ENCODE peak calls at places on chromosomes 12 and 14, in five cellular contexts. One of them, this sample, is unnamed.

GRCh38 chr12:27781680-27782079 is 1.6 kb upstream of the MANSC4 start:
- DNase-seq in H1: no peak
- DNase-seq in HepG2: no peak
- DNase-seq in A549: no peak
- DNase-seq in K562: no peak
- DNase-seq in this sample: no peak

GRCh38 chr12:100672075-100672592 is 98.7 kb downstream of the GAS2L3 start:
- DNase-seq in H1: no peak
- DNase-seq in HepG2: peak; percentile 24
- DNase-seq in A549: peak; percentile 21
- DNase-seq in K562: peak; percentile 47
- DNase-seq in this sample: no peak

GRCh38 chr12:9115731-9116689 is at the start of gene A2M:
- DNase-seq in H1: no peak
- DNase-seq in HepG2: peak; percentile 95
- DNase-seq in A549: no peak
- DNase-seq in K562: no peak
- DNase-seq in this sample: no peak

GRCh38 chr12:79897617-79898016 is 37.3 kb downstream of the PPP1R12A start:
- DNase-seq in H1: peak; percentile 5
- DNase-seq in HepG2: peak; percentile 14
- DNase-seq in A549: no peak
- DNase-seq in K562: no peak
- DNase-seq in this sample: no peak

GRCh38 chr14:101116486-101117130 is 213.1 kb upstream of the RTL1 start:
- DNase-seq in H1: no peak
- DNase-seq in HepG2: no peak
- DNase-seq in A549: no peak
- DNase-seq in K562: no peak
- DNase-seq in this sample: no peak

GRCh38 chr14:91310620-91311283 is 66.2 kb upstream of the GPR68 start:
- DNase-seq in H1: no peak
- DNase-seq in HepG2: no peak
- DNase-seq in A549: no peak
- DNase-seq in K562: no peak
- DNase-seq in this sample: no peak

GRCh38 chr12:96710127-96710745 is 196.8 kb upstream of the NEDD1 start:
- DNase-seq in H1: no peak
- DNase-seq in HepG2: no peak
- DNase-seq in A549: no peak
- DNase-seq in K562: no peak
- DNase-seq in this sample: no peak

GRCh38 chr12:70309348-70309747 is 56.7 kb upstream of the KCNMB4 start:
- DNase-seq in H1: no peak
- DNase-seq in HepG2: no peak
- DNase-seq in A549: no peak
- DNase-seq in K562: no peak
- DNase-seq in this sample: no peak

GRCh38 chr12:28253175-28253641 is 63.0 kb downstream of the CCDC91 start:
- DNase-seq in H1: no peak
- DNase-seq in HepG2: no peak
- DNase-seq in A549: no peak
- DNase-seq in K562: peak; percentile 14
- DNase-seq in this sample: peak; percentile 49

GRCh38 chr14:89298056-89298834 is 118.8 kb downstream of the FOXN3 start:
- DNase-seq in H1: no peak
- DNase-seq in HepG2: no peak
- DNase-seq in A549: no peak
- DNase-seq in K562: no peak
- DNase-seq in this sample: no peak

GRCh38 chr12:89040146-89040964 is 311.9 kb downstream of the DUSP6 start:
- DNase-seq in H1: no peak
- DNase-seq in HepG2: no peak
- DNase-seq in A549: no peak
- DNase-seq in K562: no peak
- DNase-seq in this sample: no peak

GRCh38 chr14:59771577-59771976 is 99.0 kb downstream of the RTN1 start:
- DNase-seq in H1: no peak
- DNase-seq in HepG2: no peak
- DNase-seq in A549: no peak
- DNase-seq in K562: no peak
- DNase-seq in this sample: no peak

GRCh38 chr14:66974397-66975025 is 214.7 kb upstream of the GARIN2 start:
- DNase-seq in H1: no peak
- DNase-seq in HepG2: no peak
- DNase-seq in A549: no peak
- DNase-seq in K562: no peak
- DNase-seq in this sample: no peak

GRCh38 chr14:44820230-44820964 is 141.3 kb downstream of the KLHL28 start:
- DNase-seq in H1: no peak
- DNase-seq in HepG2: no peak
- DNase-seq in A549: no peak
- DNase-seq in K562: no peak
- DNase-seq in this sample: no peak

GRCh38 chr14:66284346-66284745 is 201.8 kb upstream of the CCDC196 start:
- DNase-seq in H1: no peak
- DNase-seq in HepG2: peak; percentile 4
- DNase-seq in A549: no peak
- DNase-seq in K562: no peak
- DNase-seq in this sample: no peak

GRCh38 chr12:107684990-107685359 is 624 bp upstream of the PWP1 start:
- DNase-seq in H1: no peak
- DNase-seq in HepG2: peak; percentile 96
- DNase-seq in A549: peak; percentile 43
- DNase-seq in K562: peak; percentile 62
- DNase-seq in this sample: no peak

GRCh38 chr14:104385189-104386135 is 194.1 kb upstream of the C14orf180 start:
- DNase-seq in H1: no peak
- DNase-seq in HepG2: no peak
- DNase-seq in A549: no peak
- DNase-seq in K562: no peak
- DNase-seq in this sample: no peak

GRCh38 chr12:131415781-131416180 is 295.1 kb upstream of the SFSWAP start:
- DNase-seq in H1: no peak
- DNase-seq in HepG2: no peak
- DNase-seq in A549: peak; percentile 29
- DNase-seq in K562: peak; percentile 92
- DNase-seq in this sample: no peak

GRCh38 chr12:81332054-81332453 is 254.2 kb downstream of the ACSS3 start:
- DNase-seq in H1: no peak
- DNase-seq in HepG2: no peak
- DNase-seq in A549: no peak
- DNase-seq in K562: no peak
- DNase-seq in this sample: no peak

GRCh38 chr12:66352197-66352596 is 49.9 kb downstream of the HELB start:
- DNase-seq in H1: peak; percentile 71
- DNase-seq in HepG2: peak; percentile 18
- DNase-seq in A549: no peak
- DNase-seq in K562: peak; percentile 22
- DNase-seq in this sample: no peak

GRCh38 chr12:54398995-54399793 is 14.7 kb upstream of the ZNF385A start:
- DNase-seq in H1: no peak
- DNase-seq in HepG2: peak; percentile 62
- DNase-seq in A549: peak; percentile 96
- DNase-seq in K562: peak; percentile 88
- DNase-seq in this sample: no peak

GRCh38 chr14:95601650-95602049 is 66.8 kb downstream of the GLRX5 start:
- DNase-seq in H1: no peak
- DNase-seq in HepG2: no peak
- DNase-seq in A549: no peak
- DNase-seq in K562: peak; percentile 23
- DNase-seq in this sample: no peak

GRCh38 chr14:23562822-23563472 is 4.6 kb downstream of the AP1G2 start:
- DNase-seq in H1: no peak
- DNase-seq in HepG2: peak; percentile 74
- DNase-seq in A549: peak; percentile 68
- DNase-seq in K562: peak; percentile 61
- DNase-seq in this sample: no peak

GRCh38 chr14:86626530-86626929 is 1096.6 kb downstream of the FLRT2 start:
- DNase-seq in H1: no peak
- DNase-seq in HepG2: no peak
- DNase-seq in A549: no peak
- DNase-seq in K562: no peak
- DNase-seq in this sample: no peak

GRCh38 chr14:101708853-101709532 is 52.5 kb upstream of the PPP2R5C start:
- DNase-seq in H1: no peak
- DNase-seq in HepG2: no peak
- DNase-seq in A549: no peak
- DNase-seq in K562: no peak
- DNase-seq in this sample: no peak

GRCh38 chr12:104942075-104942474 is 16.0 kb downstream of the SLC41A2 start:
- DNase-seq in H1: no peak
- DNase-seq in HepG2: no peak
- DNase-seq in A549: no peak
- DNase-seq in K562: no peak
- DNase-seq in this sample: no peak

GRCh38 chr12:41917181-41917580 is 227.5 kb downstream of the GXYLT1 start:
- DNase-seq in H1: no peak
- DNase-seq in HepG2: no peak
- DNase-seq in A549: no peak
- DNase-seq in K562: no peak
- DNase-seq in this sample: no peak

GRCh38 chr12:19850341-19851065 is 411.2 kb downstream of the AEBP2 start:
- DNase-seq in H1: no peak
- DNase-seq in HepG2: no peak
- DNase-seq in A549: no peak
- DNase-seq in K562: no peak
- DNase-seq in this sample: no peak

GRCh38 chr14:101008631-101009336 is 105.3 kb upstream of the RTL1 start:
- DNase-seq in H1: no peak
- DNase-seq in HepG2: no peak
- DNase-seq in A549: no peak
- DNase-seq in K562: no peak
- DNase-seq in this sample: no peak

GRCh38 chr12:52191841-52192791 is at the start of gene KRT80:
- DNase-seq in H1: no peak
- DNase-seq in HepG2: peak; percentile 86
- DNase-seq in A549: peak; percentile 99
- DNase-seq in K562: no peak
- DNase-seq in this sample: no peak

GRCh38 chr14:91774138-91775096 is 42.5 kb upstream of the CATSPERB start:
- DNase-seq in H1: no peak
- DNase-seq in HepG2: no peak
- DNase-seq in A549: no peak
- DNase-seq in K562: peak; percentile 14
- DNase-seq in this sample: no peak

GRCh38 chr12:52399756-52400155 is 6.4 kb downstream of the KRT82 start:
- DNase-seq in H1: no peak
- DNase-seq in HepG2: no peak
- DNase-seq in A549: no peak
- DNase-seq in K562: no peak
- DNase-seq in this sample: no peak

DNA sequence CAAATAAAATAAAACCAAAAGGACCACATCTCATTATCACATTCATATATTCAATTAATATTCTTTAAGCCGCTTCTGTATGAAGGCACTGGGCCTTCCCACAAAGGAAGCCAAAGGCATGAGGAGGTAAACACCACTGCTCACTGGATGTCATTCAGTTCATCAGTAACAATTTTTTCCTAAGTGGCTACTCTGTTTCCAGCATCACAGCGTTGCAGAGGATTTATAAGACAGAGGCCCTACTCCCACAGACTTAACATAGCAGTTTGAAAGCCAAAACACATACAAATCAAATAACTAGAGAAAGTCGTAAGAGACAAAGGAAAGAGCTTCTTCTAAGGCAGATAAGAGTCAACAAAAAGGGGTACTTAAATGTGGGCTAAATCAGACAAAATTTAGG is 378.7 kb downstream of the RPS29 start:
- DNase-seq in H1: no peak
- DNase-seq in HepG2: no peak
- DNase-seq in A549: no peak
- DNase-seq in K562: no peak
- DNase-seq in this sample: no peak
- TF ChIP-seq KDM1A in H1: no peak
- TF ChIP-seq KDM1A in HepG2: no peak
- TF ChIP-seq KDM1A in A549: no peak
- TF ChIP-seq KDM1A in K562: no peak
- TF ChIP-seq KDM1A in this sample: no peak

DNA sequence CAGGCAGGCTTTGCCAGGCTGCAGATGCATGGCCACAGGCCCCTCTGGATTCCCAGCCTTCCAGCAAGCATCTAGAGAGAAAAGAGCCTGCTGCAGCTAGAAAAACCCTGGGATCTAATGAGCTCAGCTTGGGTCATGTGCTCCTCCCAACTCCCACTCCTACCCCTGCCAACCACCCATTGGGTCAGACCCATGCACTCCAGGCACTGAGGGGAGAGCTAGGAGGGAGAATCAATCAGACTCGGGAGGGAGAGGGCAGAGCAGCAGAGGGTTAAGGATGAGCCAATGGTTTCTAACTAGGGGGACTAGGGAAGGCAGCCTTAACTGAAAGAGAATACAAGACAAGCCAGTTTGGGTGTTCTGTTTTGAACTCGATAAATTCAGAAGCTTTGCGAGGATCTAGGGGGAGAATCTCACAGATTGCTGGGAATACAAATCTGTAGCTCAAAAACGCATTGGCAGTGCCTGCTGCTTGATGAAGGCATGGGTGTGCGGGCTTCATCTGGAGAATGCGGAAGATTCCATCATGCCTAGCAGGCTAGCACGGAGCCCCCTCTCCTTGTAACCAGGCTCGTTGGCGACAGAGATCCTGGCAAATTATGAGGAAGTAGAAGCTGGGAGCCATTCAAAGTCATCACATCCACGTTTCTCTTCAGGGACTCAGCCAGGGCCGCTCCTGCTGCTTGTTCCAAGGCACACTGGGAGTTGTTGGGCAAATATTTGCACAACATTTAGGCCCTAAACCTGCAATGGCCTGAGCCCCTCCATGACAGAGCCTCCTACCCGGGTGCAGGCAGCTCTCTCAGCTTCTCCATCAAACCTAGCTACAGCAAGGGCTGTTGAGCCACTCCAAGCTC is 56.4 kb downstream of the VCPKMT start:
- DNase-seq in H1: no peak
- DNase-seq in HepG2: peak; percentile 42
- DNase-seq in A549: no peak
- DNase-seq in K562: no peak
- DNase-seq in this sample: no peak
- TF ChIP-seq KDM1A in H1: no peak
- TF ChIP-seq KDM1A in HepG2: no peak
- TF ChIP-seq KDM1A in A549: no peak
- TF ChIP-seq KDM1A in K562: no peak
- TF ChIP-seq KDM1A in this sample: no peak

DNA sequence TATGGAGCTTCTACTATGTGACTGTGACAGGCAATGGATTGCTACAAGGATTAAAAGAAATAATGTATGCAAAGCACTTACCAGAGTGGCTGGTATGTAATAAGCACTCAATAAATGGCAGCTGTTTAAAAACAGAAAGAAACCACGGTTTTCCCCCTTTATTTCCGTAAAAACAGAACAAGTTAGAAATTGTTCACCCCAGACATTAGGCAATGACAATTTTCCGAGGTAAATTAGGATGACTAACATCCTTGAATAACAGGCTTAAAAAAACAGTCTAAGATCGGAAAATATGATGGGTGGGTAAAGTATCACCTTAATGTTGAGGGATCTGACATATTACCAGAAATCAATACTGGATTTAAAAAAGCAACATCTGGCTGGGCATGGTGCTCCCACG is 20.9 kb upstream of the CNIH1 start:
- DNase-seq in H1: no peak
- DNase-seq in HepG2: no peak
- DNase-seq in A549: no peak
- DNase-seq in K562: no peak
- DNase-seq in this sample: no peak
- TF ChIP-seq KDM1A in H1: no peak
- TF ChIP-seq KDM1A in HepG2: no peak
- TF ChIP-seq KDM1A in A549: no peak
- TF ChIP-seq KDM1A in K562: no peak
- TF ChIP-seq KDM1A in this sample: no peak

GRCh38 chr14:30669594-30669993 is 47.5 kb downstream of the SCFD1 start:
- DNase-seq in H1: no peak
- DNase-seq in HepG2: no peak
- DNase-seq in A549: no peak
- DNase-seq in K562: no peak
- DNase-seq in this sample: no peak
- TF ChIP-seq KDM1A in H1: no peak
- TF ChIP-seq KDM1A in HepG2: no peak
- TF ChIP-seq KDM1A in A549: no peak
- TF ChIP-seq KDM1A in K562: no peak
- TF ChIP-seq KDM1A in this sample: no peak

This sample was measured in GM12878.